ENCODE peak calls at places on chromosomes 3 and 15, in eight cellular contexts. P is tibial nerve, L is AG09309, V is IMR-90, N is fibroblast of lung, T is choroid plexus epithelial cell, I is cardiac fibroblast, J is bronchial epithelial cell. O is an unnamed sample.

GRCh38 chr3:49539659-49540560 is 14.4 kb upstream of the BSN start:
- DNase-seq in V (peak), N (peak), T (peak), J (peak), L (peak), P (peak), I (peak), O (peak)

GRCh38 chr15:33242165-33242564 is 47.7 kb upstream of the FMN1 start:
- DNase-seq in T (peak), N (peak), I (peak), P (no peak), J (peak), V (peak), L (peak), O (no peak)

GRCh38 chr3:48656061-48656840 is 6.4 kb downstream of the CELSR3 start:
- DNase-seq in V (peak), J (peak), L (peak), N (peak), P (peak), T (peak), I (peak), O (no peak)

GRCh38 chr3:165669967-165670366 is 167.3 kb downstream of the BCHE start:
- DNase-seq in T (no peak), L (no peak), P (no peak), I (peak), V (no peak), J (no peak), N (peak), O (no peak)

GRCh38 chr3:51434746-51435323 is 43.8 kb downstream of the RBM15B start:
- DNase-seq in N (peak), J (peak), V (peak), P (peak), T (peak), L (no peak), I (peak), O (peak)

GRCh38 chr3:128413413-128414205 is 53.1 kb downstream of the DNAJB8 start:
- DNase-seq in T (no peak), I (no peak), P (no peak), N (no peak), J (no peak), V (no peak), L (no peak), O (no peak)

GRCh38 chr3:65963787-65964707 is 74.7 kb downstream of the MAGI1 start:
- DNase-seq in J (peak), N (peak), I (peak), T (peak), L (peak), P (no peak), V (peak), O (peak)

GRCh38 chr15:25685216-25685569 is 177.9 kb downstream of the ATP10A start:
- DNase-seq in V (no peak), J (no peak), P (no peak), N (no peak), T (no peak), L (no peak), I (no peak), O (no peak)

GRCh38 chr3:39541917-39542329 is 74.4 kb downstream of the MOBP start:
- DNase-seq in I (peak), P (no peak), J (peak), V (peak), T (peak), L (no peak), N (peak), O (no peak)

GRCh38 chr15:26525096-26525495 is 247.8 kb downstream of the GABRB3 start:
- DNase-seq in N (no peak), J (peak), L (no peak), T (no peak), V (no peak), I (no peak), P (no peak), O (no peak)

GRCh38 chr15:35481992-35482391 is 64.0 kb downstream of the DPH6 start:
- DNase-seq in L (peak), T (peak), N (peak), J (peak), P (no peak), V (peak), I (peak), O (no peak)

GRCh38 chr3:28972921-28973320 is 307.9 kb upstream of the RBMS3 start:
- DNase-seq in N (peak), I (peak), L (no peak), V (no peak), T (peak), P (no peak), J (peak), O (no peak)

GRCh38 chr3:157447026-157447694 is 10.5 kb downstream of the PTX3 start:
- DNase-seq in N (peak), P (no peak), V (peak), T (peak), I (peak), L (no peak), J (peak), O (no peak)

GRCh38 chr3:129019266-129019665 is 18.2 kb downstream of the EFCC1 start:
- DNase-seq in I (no peak), T (no peak), J (no peak), P (no peak), L (no peak), V (peak), N (no peak), O (no peak)

GRCh38 chr3:58065700-58066167 is 57.5 kb downstream of the FLNB start:
- DNase-seq in I (no peak), P (no peak), V (no peak), T (peak), J (no peak), N (peak), L (no peak), O (no peak)

GRCh38 chr3:183731611-183732010 is 34.0 kb downstream of the YEATS2 start:
- DNase-seq in N (no peak), J (no peak), L (no peak), P (no peak), T (no peak), V (no peak), I (no peak), O (no peak)
- H3K4me3 ChIP-seq in N (no peak), J (no peak), L (no peak), P (no peak), T (no peak), V (no peak), I (no peak), O (no peak)

GRCh38 chr15:31457631-31458526 is 131.2 kb downstream of the KLF13 start:
- DNase-seq in I (peak), P (no peak), V (peak), L (peak), N (peak), T (peak), J (peak), O (no peak)

GRCh38 chr15:31453558-31454318 is 127.1 kb downstream of the KLF13 start:
- DNase-seq in N (no peak), L (no peak), J (no peak), T (no peak), V (no peak), P (no peak), I (no peak), O (no peak)

GRCh38 chr15:31457161-31457560 is 130.5 kb downstream of the KLF13 start:
- DNase-seq in V (no peak), T (peak), I (no peak), N (no peak), J (peak), L (no peak), P (no peak), O (no peak)

GRCh38 chr15:31456329-31457060 is 129.9 kb downstream of the KLF13 start:
- DNase-seq in L (no peak), V (no peak), N (no peak), J (no peak), P (no peak), T (no peak), I (no peak), O (no peak)

GRCh38 chr15:31455499-31455898 is 128.9 kb downstream of the KLF13 start:
- DNase-seq in L (no peak), T (no peak), P (no peak), N (no peak), I (no peak), J (no peak), V (no peak), O (no peak)
- TF ChIP-seq CTCF in L (no peak), T (peak), P (no peak), N (peak), I (no peak), J (peak), V (no peak), O (peak)

GRCh38 chr3:46695177-46695961 is 1.9 kb upstream of the ALS2CL start:
- DNase-seq in I (peak), T (no peak), N (no peak), J (peak), P (peak), L (no peak), V (no peak), O (no peak)
- H3K4me3 ChIP-seq in I (no peak), T (no peak), N (no peak), J (no peak), P (no peak), L (no peak), V (no peak), O (no peak)

DNA sequence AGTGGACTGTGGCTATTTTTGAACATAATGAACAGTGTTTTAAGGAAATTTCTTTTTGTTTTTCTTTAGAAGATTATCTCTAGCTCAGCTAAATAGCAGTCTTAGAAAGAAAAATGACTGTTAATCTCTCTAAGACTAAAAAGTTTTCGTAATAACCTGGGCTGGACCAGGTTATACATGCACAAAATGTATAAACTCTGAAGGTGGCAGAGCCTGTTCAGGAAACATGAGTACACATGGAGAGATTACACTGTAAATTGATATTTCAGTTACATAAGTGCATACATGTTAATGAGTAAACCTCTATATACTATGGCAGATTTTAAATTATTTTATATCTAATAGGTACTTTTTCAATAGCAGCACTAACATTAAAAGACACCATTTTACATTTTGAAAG is 258.2 kb upstream of the CFAP20DC start:
- DNase-seq in J (peak), T (no peak), I (no peak), V (no peak), L (no peak), N (no peak), P (no peak), O (no peak)
- TF ChIP-seq CTCF in J (no peak), T (no peak), I (no peak), V (no peak), L (no peak), N (no peak), P (no peak), O (no peak)

DNA sequence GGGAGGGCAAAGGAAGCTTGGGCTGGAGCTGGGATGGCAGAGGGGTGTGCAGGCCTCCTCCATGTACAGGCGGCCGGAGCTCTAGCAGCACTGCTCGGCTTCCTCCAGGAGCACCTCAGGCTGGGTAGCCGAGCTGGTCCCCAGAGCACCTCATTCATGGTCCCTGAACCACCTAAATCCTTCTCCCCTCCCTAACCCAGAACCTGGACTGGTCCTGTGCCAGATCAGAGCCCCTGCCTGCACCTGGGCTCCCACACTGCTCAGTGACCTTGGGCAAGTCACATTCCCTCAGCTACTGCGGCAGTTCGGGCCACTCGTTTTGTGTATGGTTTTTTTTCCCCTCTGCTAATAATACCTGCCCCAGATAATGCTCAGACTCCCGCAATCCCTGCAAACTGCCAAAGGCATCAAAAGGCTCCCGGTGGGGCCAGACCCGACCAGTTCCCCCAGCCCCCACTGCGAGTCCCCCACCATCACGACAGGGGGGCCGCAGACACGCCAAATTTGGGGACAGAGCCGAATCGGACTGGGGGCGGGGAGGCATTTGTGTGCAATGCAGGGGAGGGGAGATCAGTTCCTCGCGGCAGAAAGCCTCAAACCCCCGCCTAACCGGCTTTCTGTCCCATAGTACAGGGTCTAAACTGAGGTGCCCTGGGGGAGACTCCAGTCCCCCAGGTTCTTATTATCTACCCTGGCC is 1.3 kb downstream of the SEMA7A start:
- DNase-seq in J (no peak), I (no peak), P (no peak), T (no peak), N (no peak), L (no peak), V (no peak), O (no peak)
- H3K4me3 ChIP-seq in J (peak), I (peak), P (peak), T (peak), N (peak), L (peak), V (peak), O (peak)

GRCh38 chr15:89321521-89322410 is 12.9 kb downstream of the POLG start:
- DNase-seq in V (no peak), J (no peak), L (no peak), T (no peak), N (no peak), I (no peak), P (no peak), O (no peak)
- TF ChIP-seq CTCF in V (no peak), J (peak), L (no peak), T (no peak), N (no peak), I (peak), P (no peak), O (no peak)

GRCh38 chr3:184486614-184487013 is 75.0 kb upstream of the EPHB3 start:
- DNase-seq in V (no peak), L (no peak), P (no peak), N (no peak), J (no peak), I (no peak), T (no peak), O (no peak)
- H3K4me3 ChIP-seq in V (no peak), L (no peak), P (no peak), N (no peak), J (no peak), I (no peak), T (no peak), O (no peak)

GRCh38 chr15:40968290-40969085 is 15.2 kb downstream of the CHAC1 start:
- DNase-seq in L (no peak), T (no peak), V (no peak), J (no peak), P (no peak), N (no peak), I (no peak), O (no peak)

GRCh38 chr15:40964006-40964405 is 10.7 kb downstream of the CHAC1 start:
- DNase-seq in I (no peak), P (no peak), J (no peak), V (no peak), T (no peak), L (no peak), N (no peak), O (no peak)

GRCh38 chr15:40974921-40975320 is 21.6 kb downstream of the CHAC1 start:
- DNase-seq in V (no peak), P (no peak), L (no peak), T (peak), J (no peak), I (no peak), N (no peak), O (no peak)

GRCh38 chr15:40964634-40965033 is 11.4 kb downstream of the CHAC1 start:
- DNase-seq in N (no peak), L (no peak), I (no peak), J (no peak), V (no peak), T (no peak), P (no peak), O (no peak)

GRCh38 chr15:40969363-40969762 is 16.1 kb downstream of the CHAC1 start:
- DNase-seq in N (no peak), J (no peak), I (no peak), V (no peak), L (no peak), T (no peak), P (no peak), O (no peak)
- TF ChIP-seq CTCF in N (no peak), J (no peak), I (no peak), V (no peak), L (no peak), T (no peak), P (no peak), O (no peak)

DNA sequence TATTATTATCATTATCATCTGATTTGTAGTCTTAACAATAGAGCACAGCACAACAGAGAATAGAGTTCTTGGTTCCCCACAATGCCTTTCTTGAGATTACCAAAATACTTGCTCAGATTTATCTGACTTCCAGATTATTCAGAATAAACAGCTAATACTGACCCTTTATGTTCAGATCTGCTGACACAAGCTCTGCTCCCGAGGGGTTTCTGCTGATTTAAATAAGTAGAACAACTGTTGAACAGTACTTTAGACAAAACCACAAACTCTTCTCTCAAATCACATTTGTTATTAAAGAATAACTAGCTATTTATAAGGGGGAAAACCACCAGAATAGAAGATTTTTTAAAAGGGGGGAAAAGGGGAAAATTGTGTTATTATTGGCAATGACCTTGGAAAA is 380.2 kb upstream of the ATP11B start:
- DNase-seq in T (no peak), L (no peak), I (no peak), P (no peak), N (no peak), J (no peak), V (no peak), O (no peak)
- H3K4me3 ChIP-seq in T (no peak), L (no peak), I (no peak), P (no peak), N (no peak), J (no peak), V (no peak), O (no peak)

O was measured in GM12864.